ENCODE peak calls at places on chromosome 18, in eight cellular contexts. One of them, this sample, is unnamed.

GRCh38 chr18:10798727-10799435 is 273.1 kb downstream of the NAPG start:
- DNase-seq in tibial artery: no peak
- DNase-seq in heart right ventricle: no peak
- DNase-seq in lower lobe of right lung: no peak
- DNase-seq in substantia nigra: no peak
- DNase-seq in tibial nerve: no peak
- DNase-seq in PC-9: no peak
- DNase-seq in thyroid gland: no peak
- DNase-seq in this sample: peak; percentile 5

GRCh38 chr18:28065031-28065792 is 111.7 kb downstream of the CDH2 start:
- DNase-seq in tibial artery: no peak
- DNase-seq in heart right ventricle: no peak
- DNase-seq in lower lobe of right lung: no peak
- DNase-seq in substantia nigra: no peak
- DNase-seq in tibial nerve: no peak
- DNase-seq in PC-9: no peak
- DNase-seq in thyroid gland: no peak
- DNase-seq in this sample: peak; percentile 27

GRCh38 chr18:22475426-22476100 is 57.8 kb upstream of the CTAGE1 start:
- DNase-seq in tibial artery: no peak
- DNase-seq in heart right ventricle: no peak
- DNase-seq in lower lobe of right lung: no peak
- DNase-seq in substantia nigra: no peak
- DNase-seq in tibial nerve: no peak
- DNase-seq in PC-9: no peak
- DNase-seq in thyroid gland: peak; percentile 71
- DNase-seq in this sample: no peak

GRCh38 chr18:8522756-8523155 is 86.5 kb upstream of the RAB12 start:
- DNase-seq in tibial artery: no peak
- DNase-seq in heart right ventricle: no peak
- DNase-seq in lower lobe of right lung: no peak
- DNase-seq in substantia nigra: no peak
- DNase-seq in tibial nerve: no peak
- DNase-seq in PC-9: no peak
- DNase-seq in thyroid gland: no peak
- DNase-seq in this sample: no peak

GRCh38 chr18:67778016-67778415 is 261.5 kb upstream of the DSEL start:
- DNase-seq in tibial artery: no peak
- DNase-seq in heart right ventricle: no peak
- DNase-seq in lower lobe of right lung: no peak
- DNase-seq in substantia nigra: no peak
- DNase-seq in tibial nerve: no peak
- DNase-seq in PC-9: no peak
- DNase-seq in thyroid gland: no peak
- DNase-seq in this sample: no peak

GRCh38 chr18:68426731-68427315 is 288.1 kb downstream of the TMX3 start:
- DNase-seq in tibial artery: no peak
- DNase-seq in heart right ventricle: no peak
- DNase-seq in lower lobe of right lung: no peak
- DNase-seq in substantia nigra: no peak
- DNase-seq in tibial nerve: no peak
- DNase-seq in PC-9: no peak
- DNase-seq in thyroid gland: no peak
- DNase-seq in this sample: no peak

GRCh38 chr18:50619833-50620232 is 59.9 kb downstream of the MAPK4 start:
- DNase-seq in tibial artery: peak; percentile 39
- DNase-seq in heart right ventricle: no peak
- DNase-seq in lower lobe of right lung: no peak
- DNase-seq in substantia nigra: no peak
- DNase-seq in tibial nerve: no peak
- DNase-seq in PC-9: no peak
- DNase-seq in thyroid gland: no peak
- DNase-seq in this sample: no peak

GRCh38 chr18:22171839-22172582 is 2.6 kb downstream of the GATA6 start:
- DNase-seq in tibial artery: peak; percentile 27
- DNase-seq in heart right ventricle: no peak
- DNase-seq in lower lobe of right lung: peak; percentile 46
- DNase-seq in substantia nigra: no peak
- DNase-seq in tibial nerve: no peak
- DNase-seq in PC-9: no peak
- DNase-seq in thyroid gland: no peak
- DNase-seq in this sample: no peak

GRCh38 chr18:7020995-7021777 is 96.4 kb downstream of the LAMA1 start:
- DNase-seq in tibial artery: no peak
- DNase-seq in heart right ventricle: no peak
- DNase-seq in lower lobe of right lung: no peak
- DNase-seq in substantia nigra: no peak
- DNase-seq in tibial nerve: no peak
- DNase-seq in PC-9: no peak
- DNase-seq in thyroid gland: no peak
- DNase-seq in this sample: no peak

GRCh38 chr18:79680100-79680879 is 687 bp downstream of the CTDP1 start:
- DNase-seq in tibial artery: no peak
- DNase-seq in heart right ventricle: peak; percentile 25
- DNase-seq in lower lobe of right lung: peak; percentile 63
- DNase-seq in substantia nigra: no peak
- DNase-seq in tibial nerve: peak; percentile 36
- DNase-seq in PC-9: peak; percentile 14
- DNase-seq in thyroid gland: peak; percentile 65
- DNase-seq in this sample: peak; percentile 37

GRCh38 chr18:4106407-4107033 is 348.6 kb downstream of the DLGAP1 start:
- DNase-seq in tibial artery: peak; percentile 82
- DNase-seq in heart right ventricle: peak; percentile 47
- DNase-seq in lower lobe of right lung: peak; percentile 53
- DNase-seq in substantia nigra: peak; percentile 73
- DNase-seq in tibial nerve: peak; percentile 96
- DNase-seq in PC-9: peak; percentile 61
- DNase-seq in thyroid gland: peak; percentile 80
- DNase-seq in this sample: no peak

DNA sequence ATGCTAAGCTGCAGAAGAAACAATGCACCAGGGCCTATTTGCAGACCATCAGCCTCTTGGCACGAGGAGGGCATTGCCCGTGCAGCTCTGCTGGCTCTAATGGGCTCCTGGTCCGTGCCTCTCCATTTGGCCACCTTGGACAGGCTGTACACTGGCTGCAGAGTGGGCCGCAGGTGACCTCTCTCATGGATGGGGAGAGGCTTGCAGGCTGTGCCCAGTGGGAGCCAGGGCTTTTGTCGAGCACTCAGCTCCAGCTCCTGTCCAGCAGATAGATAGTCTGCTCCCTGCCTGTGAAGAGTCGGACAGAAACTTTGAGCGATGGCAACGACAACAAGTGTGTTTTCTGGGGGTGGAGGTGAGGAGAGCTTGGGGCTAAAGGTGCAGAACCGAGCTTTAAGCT is 100.9 kb downstream of the MBP start:
- DNase-seq in tibial artery: no peak
- DNase-seq in heart right ventricle: no peak
- DNase-seq in lower lobe of right lung: no peak
- DNase-seq in substantia nigra: no peak
- DNase-seq in tibial nerve: no peak
- DNase-seq in PC-9: no peak
- DNase-seq in thyroid gland: no peak
- DNase-seq in this sample: no peak
- H3K27ac ChIP-seq in tibial artery: no peak overlapping the region
- H3K27ac ChIP-seq in heart right ventricle: no peak overlapping the region
- H3K27ac ChIP-seq in lower lobe of right lung: no peak overlapping the region
- H3K27ac ChIP-seq in substantia nigra: peak overlapping the region; percentile 89
- H3K27ac ChIP-seq in tibial nerve: peak overlapping the region; percentile 75
- H3K27ac ChIP-seq in PC-9: no peak overlapping the region
- H3K27ac ChIP-seq in thyroid gland: no peak overlapping the region
- H3K27ac ChIP-seq in this sample: no peak overlapping the region

DNA sequence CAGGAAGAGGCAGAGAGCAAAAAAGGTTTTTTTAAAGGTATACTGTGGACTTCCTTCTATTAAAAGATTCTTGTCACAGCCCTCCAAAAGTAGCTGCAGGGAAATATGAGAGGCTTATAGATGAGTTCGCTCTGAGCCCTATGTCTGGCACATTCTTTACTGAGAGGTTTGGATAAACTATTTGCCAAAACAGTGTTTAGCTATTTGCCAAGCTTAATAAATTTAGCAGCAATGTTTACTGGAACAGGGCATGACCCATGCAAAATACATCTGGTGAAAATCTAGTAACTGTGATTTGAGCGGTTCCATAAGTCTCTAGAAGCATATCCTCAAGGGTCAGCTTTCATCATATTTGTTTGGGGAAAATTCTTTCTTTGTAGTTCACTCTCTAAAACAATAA is 1696.7 kb upstream of the PIK3C3 start:
- DNase-seq in tibial artery: no peak
- DNase-seq in heart right ventricle: no peak
- DNase-seq in lower lobe of right lung: no peak
- DNase-seq in substantia nigra: no peak
- DNase-seq in tibial nerve: no peak
- DNase-seq in PC-9: no peak
- DNase-seq in thyroid gland: no peak
- DNase-seq in this sample: no peak
- H3K27ac ChIP-seq in tibial artery: no peak overlapping the region
- H3K27ac ChIP-seq in heart right ventricle: no peak overlapping the region
- H3K27ac ChIP-seq in lower lobe of right lung: no peak overlapping the region
- H3K27ac ChIP-seq in substantia nigra: no peak overlapping the region
- H3K27ac ChIP-seq in tibial nerve: no peak overlapping the region
- H3K27ac ChIP-seq in PC-9: no peak overlapping the region
- H3K27ac ChIP-seq in thyroid gland: no peak overlapping the region
- H3K27ac ChIP-seq in this sample: no peak overlapping the region

GRCh38 chr18:31101148-31102019 is 837 bp downstream of the DSC2 start:
- DNase-seq in tibial artery: peak; percentile 57
- DNase-seq in heart right ventricle: peak; percentile 66
- DNase-seq in lower lobe of right lung: peak; percentile 89
- DNase-seq in substantia nigra: peak; percentile 29
- DNase-seq in tibial nerve: peak; percentile 51
- DNase-seq in PC-9: peak; percentile 50
- DNase-seq in thyroid gland: peak; percentile 80
- DNase-seq in this sample: no peak

GRCh38 chr18:31100598-31101147 is 1.5 kb downstream of the DSC2 start:
- DNase-seq in tibial artery: no peak
- DNase-seq in heart right ventricle: peak; percentile 6
- DNase-seq in lower lobe of right lung: no peak
- DNase-seq in substantia nigra: no peak
- DNase-seq in tibial nerve: peak; percentile 6
- DNase-seq in PC-9: peak; percentile 31
- DNase-seq in thyroid gland: peak; percentile 7
- DNase-seq in this sample: no peak

GRCh38 chr18:31099490-31100230 is 2.6 kb downstream of the DSC2 start:
- DNase-seq in tibial artery: no peak
- DNase-seq in heart right ventricle: no peak
- DNase-seq in lower lobe of right lung: no peak
- DNase-seq in substantia nigra: no peak
- DNase-seq in tibial nerve: no peak
- DNase-seq in PC-9: no peak
- DNase-seq in thyroid gland: no peak
- DNase-seq in this sample: no peak

GRCh38 chr18:31097666-31098065 is 4.6 kb downstream of the DSC2 start:
- DNase-seq in tibial artery: no peak
- DNase-seq in heart right ventricle: no peak
- DNase-seq in lower lobe of right lung: no peak
- DNase-seq in substantia nigra: no peak
- DNase-seq in tibial nerve: no peak
- DNase-seq in PC-9: no peak
- DNase-seq in thyroid gland: no peak
- DNase-seq in this sample: no peak

GRCh38 chr18:31098878-31099277 is 3.3 kb downstream of the DSC2 start:
- DNase-seq in tibial artery: no peak
- DNase-seq in heart right ventricle: no peak
- DNase-seq in lower lobe of right lung: no peak
- DNase-seq in substantia nigra: no peak
- DNase-seq in tibial nerve: no peak
- DNase-seq in PC-9: no peak
- DNase-seq in thyroid gland: no peak
- DNase-seq in this sample: no peak
- H3K27ac ChIP-seq in tibial artery: no peak overlapping the region
- H3K27ac ChIP-seq in heart right ventricle: no peak overlapping the region
- H3K27ac ChIP-seq in lower lobe of right lung: no peak overlapping the region
- H3K27ac ChIP-seq in substantia nigra: no peak overlapping the region
- H3K27ac ChIP-seq in tibial nerve: no peak overlapping the region
- H3K27ac ChIP-seq in PC-9: no peak overlapping the region
- H3K27ac ChIP-seq in thyroid gland: no peak overlapping the region
- H3K27ac ChIP-seq in this sample: peak overlapping the region; percentile 96

DNA sequence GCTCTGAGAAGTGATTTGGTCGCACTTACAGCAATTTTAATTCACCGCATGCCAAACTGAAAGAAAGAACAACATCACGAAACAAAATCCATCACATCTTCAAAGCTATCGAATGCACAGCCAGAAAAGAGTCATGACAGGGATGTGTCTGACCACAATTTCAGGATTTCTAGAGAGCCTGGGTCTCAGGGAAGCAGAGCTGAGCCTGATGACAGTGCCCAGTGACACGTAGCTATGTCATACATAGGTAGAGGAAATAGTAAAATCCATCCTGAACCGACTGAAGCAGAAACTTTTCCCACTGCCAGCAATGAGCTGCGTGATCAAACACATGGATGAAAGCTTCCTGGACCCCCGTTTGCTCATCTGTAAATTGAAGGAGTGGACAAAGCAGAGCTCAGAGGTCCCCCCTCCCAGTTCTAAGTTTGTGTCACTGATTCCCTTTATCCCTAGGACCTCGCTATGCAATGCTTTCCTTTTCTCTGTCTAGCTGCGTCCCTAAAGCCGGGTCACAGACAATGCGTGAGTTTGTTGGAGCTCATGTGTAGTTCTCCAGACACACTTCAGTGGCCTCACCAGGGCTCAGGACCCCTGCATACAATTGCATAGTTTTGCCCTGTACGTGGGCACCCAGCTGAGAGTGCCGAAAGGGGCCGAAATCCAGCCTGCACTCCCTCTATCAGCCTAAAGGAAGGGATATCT is 37.6 kb downstream of the CCBE1 start:
- DNase-seq in tibial artery: no peak
- DNase-seq in heart right ventricle: no peak
- DNase-seq in lower lobe of right lung: no peak
- DNase-seq in substantia nigra: no peak
- DNase-seq in tibial nerve: no peak
- DNase-seq in PC-9: no peak
- DNase-seq in thyroid gland: no peak
- DNase-seq in this sample: no peak
- H3K27ac ChIP-seq in tibial artery: no peak overlapping the region
- H3K27ac ChIP-seq in heart right ventricle: no peak overlapping the region
- H3K27ac ChIP-seq in lower lobe of right lung: no peak overlapping the region
- H3K27ac ChIP-seq in substantia nigra: no peak overlapping the region
- H3K27ac ChIP-seq in tibial nerve: no peak overlapping the region
- H3K27ac ChIP-seq in PC-9: peak overlapping the region; percentile 92
- H3K27ac ChIP-seq in thyroid gland: no peak overlapping the region
- H3K27ac ChIP-seq in this sample: no peak overlapping the region

DNA sequence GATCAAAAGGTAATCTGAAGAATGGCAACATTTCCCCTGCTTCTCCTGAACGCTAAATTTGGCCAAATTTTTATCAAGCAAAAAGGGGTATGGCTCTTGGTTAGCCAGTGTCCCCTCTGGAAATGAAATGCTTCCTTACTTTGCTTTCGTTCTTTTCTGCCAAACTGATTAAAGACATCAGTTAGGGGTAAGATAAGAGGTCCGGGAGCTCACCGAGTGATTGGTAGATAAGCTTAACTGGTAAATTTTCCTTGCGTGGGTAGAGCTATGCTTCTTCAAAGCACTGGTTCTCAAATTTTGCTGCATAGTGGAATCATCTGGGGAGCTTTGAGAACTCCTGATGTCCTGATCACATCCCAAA is 62.7 kb upstream of the MAPRE2 start:
- DNase-seq in tibial artery: no peak
- DNase-seq in heart right ventricle: no peak
- DNase-seq in lower lobe of right lung: no peak
- DNase-seq in substantia nigra: no peak
- DNase-seq in tibial nerve: no peak
- DNase-seq in PC-9: no peak
- DNase-seq in thyroid gland: no peak
- DNase-seq in this sample: no peak
- H3K27ac ChIP-seq in tibial artery: peak overlapping the region; percentile 79
- H3K27ac ChIP-seq in heart right ventricle: peak overlapping the region; percentile 84
- H3K27ac ChIP-seq in lower lobe of right lung: peak overlapping the region; percentile 61
- H3K27ac ChIP-seq in substantia nigra: peak overlapping the region; percentile 97
- H3K27ac ChIP-seq in tibial nerve: peak overlapping the region; percentile 62
- H3K27ac ChIP-seq in PC-9: peak overlapping the region; percentile 76
- H3K27ac ChIP-seq in thyroid gland: peak overlapping the region; percentile 69
- H3K27ac ChIP-seq in this sample: peak overlapping the region; percentile 46